ENCODE peak calls at places on chromosomes 13 and 19, in six cellular contexts. J, S, W, U, M and A are unnamed samples.

GRCh38 chr19:10826236-10826635 is 9.8 kb downstream of the TMED1 start:
- DNase-seq in J (no peak), S (no peak), W (no peak), U (no peak), M (no peak), A (peak; percentile 66)

GRCh38 chr19:49595819-49596404 is 4.9 kb downstream of the PRR12 start:
- DNase-seq in J (no peak), S (no peak), W (no peak), U (no peak), M (no peak), A (no peak)

GRCh38 chr19:10871711-10872550 is 578 bp downstream of the CARM1 start:
- DNase-seq in J (no peak), S (no peak), W (no peak), U (no peak), M (peak; percentile 41), A (no peak)

GRCh38 chr13:110913322-110913721 is 1.5 kb downstream of the ANKRD10 start:
- DNase-seq in J (no peak), S (peak; percentile 26), W (no peak), U (no peak), M (peak; percentile 38), A (peak; percentile 32)

GRCh38 chr13:28494537-28494860 is 429 bp downstream of the FLT1 start:
- DNase-seq in J (peak; percentile 21), S (no peak), W (no peak), U (no peak), M (peak; percentile 52), A (no peak)

GRCh38 chr19:30168760-30169159 is 203.4 kb upstream of the ZNF536 start:
- DNase-seq in J (no peak), S (no peak), W (no peak), U (no peak), M (no peak), A (no peak)

GRCh38 chr19:19515764-19516519 is at the start of gene NDUFA13:
- DNase-seq in J (peak; percentile 94), S (peak; percentile 90), W (peak; percentile 95), U (peak; percentile 98), M (peak; percentile 95), A (peak; percentile 91)

GRCh38 chr13:95677564-95678386 is 836 bp downstream of the DNAJC3 start:
- DNase-seq in J (peak; percentile 38), S (peak; percentile 23), W (peak; percentile 47), U (no peak), M (peak; percentile 52), A (peak; percentile 38)

GRCh38 chr19:4130635-4131438 is 6.9 kb upstream of the MAP2K2 start:
- DNase-seq in J (no peak), S (peak; percentile 90), W (no peak), U (no peak), M (peak; percentile 91), A (peak; percentile 62)

GRCh38 chr19:16661480-16662034 is 618 bp downstream of the TMEM38A start:
- DNase-seq in J (no peak), S (no peak), W (peak; percentile 52), U (peak; percentile 60), M (no peak), A (no peak)

GRCh38 chr13:88086577-88086976 is 415.4 kb downstream of the SLITRK5 start:
- DNase-seq in J (no peak), S (peak; percentile 22), W (no peak), U (no peak), M (peak; percentile 71), A (no peak)

GRCh38 chr13:35925669-35926068 is 205.5 kb downstream of the DCLK1 start:
- DNase-seq in J (no peak), S (peak; percentile 65), W (no peak), U (no peak), M (no peak), A (no peak)

GRCh38 chr19:30784850-30785459 is 412.8 kb downstream of the ZNF536 start:
- DNase-seq in J (peak; percentile 24), S (peak; percentile 26), W (peak; percentile 79), U (peak; percentile 89), M (peak; percentile 22), A (peak; percentile 49)

GRCh38 chr13:73835138-73835721 is 299.0 kb downstream of the KLF12 start:
- DNase-seq in J (peak; percentile 44), S (peak; percentile 56), W (no peak), U (no peak), M (peak; percentile 61), A (no peak)

GRCh38 chr13:68275758-68276157 is 1045.6 kb upstream of the PCDH9 start:
- DNase-seq in J (no peak), S (no peak), W (no peak), U (no peak), M (no peak), A (no peak)

GRCh38 chr13:86193281-86193680 is 394.1 kb upstream of the SLITRK6 start:
- DNase-seq in J (peak; percentile 4), S (no peak), W (no peak), U (no peak), M (no peak), A (no peak)

GRCh38 chr13:39522329-39522728 is 80.7 kb downstream of the LHFPL6 start:
- DNase-seq in J (no peak), S (no peak), W (no peak), U (no peak), M (no peak), A (no peak)

GRCh38 chr19:1122021-1122971 is 18.5 kb downstream of the GPX4 start:
- DNase-seq in J (no peak), S (no peak), W (no peak), U (no peak), M (no peak), A (no peak)

GRCh38 chr19:17331254-17331558 is 3.4 kb downstream of the ANO8 start:
- DNase-seq in J (no peak), S (no peak), W (no peak), U (no peak), M (no peak), A (no peak)

GRCh38 chr19:3389876-3390361 is 23.5 kb downstream of the NFIC start:
- DNase-seq in J (no peak), S (peak; percentile 39), W (peak; percentile 61), U (peak; percentile 65), M (peak; percentile 73), A (no peak)

GRCh38 chr13:79403113-79403512 is 2.9 kb downstream of the RBM26 start:
- DNase-seq in J (no peak), S (no peak), W (no peak), U (no peak), M (no peak), A (no peak)

GRCh38 chr13:50156140-50156539 is 140.9 kb downstream of the KCNRG start:
- DNase-seq in J (no peak), S (peak; percentile 78), W (no peak), U (no peak), M (peak; percentile 84), A (no peak)

GRCh38 chr13:36718146-36718545 is 44.3 kb downstream of the SERTM1 start:
- DNase-seq in J (no peak), S (peak; percentile 3), W (no peak), U (no peak), M (no peak), A (no peak)

GRCh38 chr19:39407644-39408391 is 1.2 kb downstream of the ZFP36 start:
- DNase-seq in J (no peak), S (no peak), W (no peak), U (peak; percentile 54), M (peak; percentile 57), A (peak; percentile 38)

GRCh38 chr19:18119243-18120105 is 21.9 kb downstream of the MAST3 start:
- DNase-seq in J (no peak), S (no peak), W (no peak), U (no peak), M (no peak), A (no peak)

GRCh38 chr13:98606296-98606695 is 29.4 kb upstream of the STK24 start:
- DNase-seq in J (no peak), S (no peak), W (no peak), U (no peak), M (no peak), A (peak; percentile 92)

GRCh38 chr13:33194820-33195692 is 90.5 kb downstream of the STARD13 start:
- DNase-seq in J (no peak), S (peak; percentile 96), W (no peak), U (no peak), M (peak; percentile 98), A (peak; percentile 95)

GRCh38 chr13:30708541-30708940 is 26.8 kb upstream of the ALOX5AP start:
- DNase-seq in J (no peak), S (peak; percentile 69), W (no peak), U (no peak), M (peak; percentile 53), A (no peak)

GRCh38 chr13:109900723-109901122 is 114.3 kb upstream of the IRS2 start:
- DNase-seq in J (no peak), S (no peak), W (no peak), U (no peak), M (no peak), A (no peak)

DNA sequence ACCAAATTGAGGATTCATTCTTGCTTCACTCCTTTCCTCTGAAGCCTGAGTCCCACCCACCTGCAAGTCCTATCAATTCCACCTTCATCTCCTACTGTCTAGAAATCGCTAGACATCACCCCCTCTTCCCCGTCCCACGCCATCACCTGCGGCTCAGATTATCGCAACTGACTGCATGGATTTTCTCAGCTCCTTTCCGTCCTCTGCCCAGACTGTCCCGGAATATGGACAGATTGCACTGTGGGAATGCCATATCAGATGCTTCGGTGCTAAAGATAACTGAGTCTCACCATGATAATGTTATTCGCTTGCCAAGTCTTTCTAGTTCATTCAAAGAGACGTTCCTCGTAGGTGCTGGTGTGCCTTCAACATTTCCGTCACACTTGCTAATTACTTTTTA is 66.4 kb upstream of the USP29 start:
- DNase-seq in J (no peak), S (no peak), W (no peak), U (no peak), M (no peak), A (no peak)
- H3K9me3 ChIP-seq in J (peaks cover 22% of the 10 kb centered on the region), S (peaks cover 24% of the 10 kb centered on the region), W (peaks cover 84% of the 10 kb centered on the region), U (peaks cover 88% of the 10 kb centered on the region), M (peaks cover 41% of the 10 kb centered on the region), A (peaks cover 35% of the 10 kb centered on the region)

GRCh38 chr19:46132508-46133100 is 8.1 kb upstream of the IGFL3 start:
- DNase-seq in J (no peak), S (no peak), W (no peak), U (no peak), M (no peak), A (no peak)

GRCh38 chr19:46133101-46133627 is 8.7 kb upstream of the IGFL3 start:
- DNase-seq in J (peak; percentile 83), S (peak; percentile 97), W (peak; percentile 88), U (peak; percentile 57), M (peak; percentile 87), A (peak; percentile 89)

GRCh38 chr19:46134527-46134926 is 10.0 kb upstream of the IGFL3 start:
- DNase-seq in J (no peak), S (peak; percentile 65), W (no peak), U (no peak), M (peak; percentile 55), A (peak; percentile 47)

GRCh38 chr19:46131485-46132143 is 7.1 kb upstream of the IGFL3 start:
- DNase-seq in J (no peak), S (no peak), W (no peak), U (no peak), M (no peak), A (no peak)

GRCh38 chr19:46133777-46134231 is 9.3 kb upstream of the IGFL3 start:
- DNase-seq in J (no peak), S (no peak), W (peak; percentile 65), U (no peak), M (no peak), A (peak; percentile 96)
- H3K18ac ChIP-seq in J (peak overlapping the region; percentile 50), S (peak overlapping the region; percentile 100), W (peak overlapping the region; percentile 94), U (peak overlapping the region; percentile 55), M (peak overlapping the region; percentile 99), A (peak overlapping the region; percentile 93)

GRCh38 chr13:25463496-25463895 is 91.7 kb downstream of the ATP8A2 start:
- DNase-seq in J (no peak), S (peak; percentile 22), W (no peak), U (no peak), M (no peak), A (peak; percentile 38)
- H3K4me2 ChIP-seq in J (no peak overlapping the region), S (no peak overlapping the region), W (no peak overlapping the region), U (no peak overlapping the region), M (no peak overlapping the region), A (no peak overlapping the region)

GRCh38 chr19:58338336-58338735 is 11.5 kb downstream of the ZSCAN22 start:
- DNase-seq in J (no peak), S (no peak), W (no peak), U (no peak), M (no peak), A (no peak)
- H3K9me3 ChIP-seq in J (peaks cover 3% of the 10 kb centered on the region), S (peaks cover 15% of the 10 kb centered on the region), W (no peaks in the 10 kb centered on the region), U (peaks cover 6% of the 10 kb centered on the region), M (peaks cover 14% of the 10 kb centered on the region), A (peaks cover 12% of the 10 kb centered on the region)